ENCODE peak calls at places on chromosome 12, in ten cellular contexts. A is HCT116, J is PC-9, G is tibial nerve, E is A549, P is right lobe of liver, C is GM12878, D is esophagus squamous epithelium, V is psoas muscle, S is MM.1S. Q is an unnamed sample.

GRCh38 chr12:4580165-4580773 is 18.3 kb downstream of the DYRK4 start:
- DNase-seq in J (no peak), G (no peak), C (no peak), V (no peak), P (no peak), S (no peak), A (no peak), D (no peak), E (no peak), Q (no peak)

GRCh38 chr12:52243264-52243773 is 10.3 kb downstream of the KRT7 start:
- DNase-seq in G (no peak), C (no peak), P (no peak), E (peak; percentile 61), V (no peak), A (no peak), D (no peak), S (no peak), J (peak; percentile 84), Q (no peak)

GRCh38 chr12:91667698-91668097 is 477.9 kb downstream of the BTG1 start:
- DNase-seq in C (no peak), E (no peak), S (no peak), J (no peak), G (no peak), P (no peak), V (no peak), D (no peak), A (no peak), Q (no peak)

GRCh38 chr12:12902036-12902435 is 10.7 kb downstream of the GPRC5A start:
- DNase-seq in E (no peak), V (no peak), G (no peak), J (no peak), C (no peak), D (no peak), P (no peak), A (no peak), S (no peak), Q (peak; percentile 56)

GRCh38 chr12:93626160-93626559 is 51.0 kb upstream of the CRADD start:
- DNase-seq in C (no peak), A (no peak), S (no peak), G (no peak), V (no peak), P (no peak), D (no peak), J (no peak), E (no peak), Q (no peak)

GRCh38 chr12:46959484-46959883 is 119.9 kb upstream of the PCED1B start:
- DNase-seq in D (no peak), G (no peak), J (peak; percentile 65), V (no peak), P (no peak), E (peak; percentile 76), C (no peak), A (peak; percentile 65), S (no peak), Q (peak; percentile 86)

GRCh38 chr12:124915249-124916236 is 1.1 kb upstream of the UBC start:
- DNase-seq in J (peak; percentile 66), E (peak; percentile 86), V (peak; percentile 79), S (peak; percentile 45), P (peak; percentile 80), D (no peak), A (no peak), G (peak; percentile 50), C (no peak), Q (no peak)

GRCh38 chr12:106239951-106240335 is 7.9 kb downstream of the CKAP4 start:
- DNase-seq in C (no peak), J (no peak), E (no peak), D (no peak), V (no peak), A (no peak), P (peak; percentile 31), G (no peak), S (no peak), Q (no peak)

GRCh38 chr12:127284870-127285431 is 982.0 kb upstream of the TMEM132C start:
- DNase-seq in P (no peak), S (no peak), E (no peak), C (no peak), G (no peak), J (no peak), V (peak; percentile 56), A (no peak), D (no peak), Q (peak; percentile 65)

GRCh38 chr12:87995581-87996178 is 33.5 kb downstream of the C12orf50 start:
- DNase-seq in S (peak; percentile 47), V (peak; percentile 28), A (peak; percentile 77), P (peak; percentile 60), C (no peak), G (peak; percentile 14), J (peak; percentile 50), D (no peak), E (peak; percentile 84), Q (peak; percentile 67)

GRCh38 chr12:131001493-131001892 is 47.8 kb downstream of the ADGRD1 start:
- DNase-seq in C (no peak), P (no peak), D (no peak), J (no peak), G (no peak), A (no peak), E (peak; percentile 17), V (no peak), S (no peak), Q (no peak)

GRCh38 chr12:65025070-65025469 is 96.0 kb downstream of the WIF1 start:
- DNase-seq in A (no peak), P (no peak), E (no peak), V (no peak), S (no peak), J (no peak), C (no peak), G (no peak), D (no peak), Q (no peak)

GRCh38 chr12:27595231-27595642 is 71.2 kb downstream of the PPFIBP1 start:
- DNase-seq in V (no peak), A (no peak), J (no peak), C (no peak), G (no peak), E (peak; percentile 45), S (no peak), D (no peak), P (no peak), Q (peak; percentile 93)

GRCh38 chr12:100741084-100741711 is 53.4 kb upstream of the ANO4 start:
- DNase-seq in G (no peak), P (no peak), S (peak; percentile 33), A (peak; percentile 6), V (no peak), D (no peak), C (no peak), E (peak; percentile 6), J (no peak), Q (peak; percentile 39)

GRCh38 chr12:8661016-8661415 is 1.6 kb downstream of the MFAP5 start:
- DNase-seq in G (no peak), S (no peak), A (no peak), J (no peak), V (no peak), C (no peak), D (no peak), P (no peak), E (no peak), Q (no peak)

GRCh38 chr12:8662592-8662991 is at the start of gene MFAP5:
- DNase-seq in G (no peak), C (no peak), P (no peak), V (no peak), D (no peak), A (no peak), J (peak; percentile 56), E (no peak), S (no peak), Q (no peak)

GRCh38 chr12:8661751-8662150 is 875 bp downstream of the MFAP5 start:
- DNase-seq in V (no peak), S (no peak), D (no peak), C (no peak), J (no peak), E (no peak), P (no peak), G (no peak), A (no peak), Q (no peak)

GRCh38 chr12:8655421-8655820 is 7.2 kb downstream of the MFAP5 start:
- DNase-seq in E (no peak), S (no peak), C (no peak), V (no peak), A (no peak), P (no peak), G (no peak), D (no peak), J (no peak), Q (no peak)

GRCh38 chr12:8658361-8658760 is 4.3 kb downstream of the MFAP5 start:
- DNase-seq in G (no peak), A (no peak), C (no peak), D (no peak), J (peak; percentile 49), E (no peak), P (no peak), S (no peak), V (no peak), Q (no peak)
- H3K4me3 ChIP-seq in G (no peak overlapping the region), A (no peak overlapping the region), C (no peak overlapping the region), D (no peak overlapping the region), J (no peak overlapping the region), E (no peak overlapping the region), P (no peak overlapping the region), S (no peak overlapping the region), V (no peak overlapping the region), Q (no peak overlapping the region)

DNA sequence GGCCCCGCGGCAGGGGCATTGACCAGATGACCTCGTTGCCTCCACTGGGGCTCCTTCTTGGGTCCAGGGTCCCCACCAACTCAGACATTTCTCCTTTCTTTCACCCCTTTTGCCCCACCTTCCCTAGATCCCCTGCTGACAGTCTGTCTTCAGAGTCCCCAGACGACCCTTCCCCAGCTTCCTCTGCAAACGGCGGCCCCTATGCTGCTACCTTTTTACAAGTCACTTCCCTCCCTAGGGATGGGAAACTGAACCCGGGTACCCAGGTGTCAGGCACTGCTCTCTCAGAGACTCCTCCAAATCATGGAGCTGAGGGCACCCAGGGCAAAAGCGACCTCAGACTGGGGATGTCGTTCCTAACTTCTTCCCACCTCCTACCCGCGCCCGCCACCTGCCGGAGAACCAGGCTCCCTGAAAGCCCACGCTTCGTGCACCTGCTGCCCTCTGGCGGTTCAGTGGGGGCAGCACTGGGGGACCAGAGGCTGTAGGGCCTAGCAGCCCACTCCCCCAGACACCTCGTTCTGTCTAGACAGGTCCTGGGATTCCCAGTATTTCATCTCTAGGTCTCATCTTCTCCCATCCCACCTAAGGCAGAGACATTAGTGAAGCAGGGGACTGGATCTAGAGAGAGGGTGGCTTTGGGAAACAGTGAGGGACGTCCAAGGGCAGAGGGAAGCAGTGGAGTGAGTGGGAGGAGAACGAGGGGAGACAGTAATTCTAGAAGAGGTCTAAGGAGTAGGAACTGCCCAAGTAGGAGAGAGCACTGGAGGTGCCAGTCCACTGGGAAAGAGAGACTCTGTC is 4.9 kb downstream of the ZNF385A start:
- DNase-seq in P (peak; percentile 89), V (peak; percentile 94), E (peak; percentile 92), D (peak; percentile 49), C (no peak), A (peak; percentile 74), G (peak; percentile 85), S (peak; percentile 88), J (peak; percentile 91), Q (peak; percentile 70)
- H3K27ac ChIP-seq in P (no peak overlapping the region), V (peak overlapping the region; percentile 76), E (peak overlapping the region; percentile 81), D (peak overlapping the region; percentile 80), C (no peak overlapping the region), A (peak overlapping the region; percentile 77), G (peak overlapping the region; percentile 67), S (no peak overlapping the region), J (no peak overlapping the region), Q (no peak overlapping the region)

GRCh38 chr12:56751712-56752598 is at the start of gene PRIM1:
- DNase-seq in S (peak; percentile 93), J (peak; percentile 85), A (peak; percentile 67), P (peak; percentile 88), D (no peak), V (peak; percentile 87), G (peak; percentile 54), C (peak; percentile 54), E (peak; percentile 89), Q (peak; percentile 65)
- TF ChIP-seq CTCF in S (no peak), J (peak; percentile 58), A (no peak), P (peak; percentile 11), D (peak; percentile 29), V (peak; percentile 25), G (peak; percentile 15), C (no peak), E (no peak), Q (peak; percentile 8)

GRCh38 chr12:51023625-51024395 is 2.4 kb downstream of the SLC11A2 start:
- DNase-seq in C (no peak), P (no peak), G (no peak), D (no peak), S (no peak), J (no peak), V (no peak), E (no peak), A (no peak), Q (no peak)
- H3K4me3 ChIP-seq in C (peak overlapping the region; percentile 71), P (peak overlapping the region; percentile 43), G (peak overlapping the region; percentile 97), D (peak overlapping the region; percentile 74), S (peak overlapping the region; percentile 82), J (peak overlapping the region; percentile 77), V (peak overlapping the region; percentile 72), E (no peak overlapping the region), A (no peak overlapping the region), Q (peak overlapping the region; percentile 95)

Q was measured in brain microvascular endothelial cell.